ENCODE peak calls at places on chromosomes 3 and 15, in ten cellular contexts. One of them, this sample, is unnamed.

GRCh38 chr15:80999623-81000036 is 1.1 kb upstream of the TLNRD1 start:
- DNase-seq in HCT116: peak; percentile 63
- DNase-seq in suprapubic skin: no peak
- DNase-seq in transverse colon: peak; percentile 85
- DNase-seq in endothelial cell of umbilical vein: no peak
- DNase-seq in HepG2: no peak
- DNase-seq in sigmoid colon: no peak
- DNase-seq in stomach: peak; percentile 78
- DNase-seq in breast epithelium: no peak
- DNase-seq in prostate gland: peak; percentile 22
- DNase-seq in this sample: peak; percentile 64

GRCh38 chr3:43279082-43279481 is 7.3 kb upstream of the SNRK start:
- DNase-seq in HCT116: no peak
- DNase-seq in suprapubic skin: no peak
- DNase-seq in transverse colon: no peak
- DNase-seq in endothelial cell of umbilical vein: no peak
- DNase-seq in HepG2: no peak
- DNase-seq in sigmoid colon: no peak
- DNase-seq in stomach: no peak
- DNase-seq in breast epithelium: no peak
- DNase-seq in prostate gland: no peak
- DNase-seq in this sample: no peak

GRCh38 chr15:60655252-60655651 is 176.3 kb upstream of the ICE2 start:
- DNase-seq in HCT116: no peak
- DNase-seq in suprapubic skin: no peak
- DNase-seq in transverse colon: no peak
- DNase-seq in endothelial cell of umbilical vein: no peak
- DNase-seq in HepG2: no peak
- DNase-seq in sigmoid colon: no peak
- DNase-seq in stomach: no peak
- DNase-seq in breast epithelium: no peak
- DNase-seq in prostate gland: no peak
- DNase-seq in this sample: no peak

GRCh38 chr3:151816091-151816604 is 2.2 kb downstream of the AADAC start:
- DNase-seq in HCT116: no peak
- DNase-seq in suprapubic skin: no peak
- DNase-seq in transverse colon: peak; percentile 14
- DNase-seq in endothelial cell of umbilical vein: peak; percentile 12
- DNase-seq in HepG2: peak; percentile 79
- DNase-seq in sigmoid colon: no peak
- DNase-seq in stomach: peak; percentile 52
- DNase-seq in breast epithelium: no peak
- DNase-seq in prostate gland: no peak
- DNase-seq in this sample: no peak

GRCh38 chr3:196991581-196992460 is 23.2 kb upstream of the PIGZ start:
- DNase-seq in HCT116: no peak
- DNase-seq in suprapubic skin: peak; percentile 72
- DNase-seq in transverse colon: no peak
- DNase-seq in endothelial cell of umbilical vein: no peak
- DNase-seq in HepG2: no peak
- DNase-seq in sigmoid colon: peak; percentile 40
- DNase-seq in stomach: no peak
- DNase-seq in breast epithelium: no peak
- DNase-seq in prostate gland: no peak
- DNase-seq in this sample: peak; percentile 65

GRCh38 chr3:196782496-196782895 is 42.8 kb downstream of the PAK2 start:
- DNase-seq in HCT116: no peak
- DNase-seq in suprapubic skin: no peak
- DNase-seq in transverse colon: no peak
- DNase-seq in endothelial cell of umbilical vein: no peak
- DNase-seq in HepG2: no peak
- DNase-seq in sigmoid colon: no peak
- DNase-seq in stomach: no peak
- DNase-seq in breast epithelium: no peak
- DNase-seq in prostate gland: no peak
- DNase-seq in this sample: no peak

GRCh38 chr3:38497026-38497425 is 886 bp downstream of the EXOG start:
- DNase-seq in HCT116: no peak
- DNase-seq in suprapubic skin: no peak
- DNase-seq in transverse colon: no peak
- DNase-seq in endothelial cell of umbilical vein: no peak
- DNase-seq in HepG2: no peak
- DNase-seq in sigmoid colon: no peak
- DNase-seq in stomach: no peak
- DNase-seq in breast epithelium: no peak
- DNase-seq in prostate gland: no peak
- DNase-seq in this sample: no peak

GRCh38 chr3:33240261-33240660 is 21.7 kb upstream of the SUSD5 start:
- DNase-seq in HCT116: no peak
- DNase-seq in suprapubic skin: no peak
- DNase-seq in transverse colon: no peak
- DNase-seq in endothelial cell of umbilical vein: no peak
- DNase-seq in HepG2: no peak
- DNase-seq in sigmoid colon: no peak
- DNase-seq in stomach: no peak
- DNase-seq in breast epithelium: no peak
- DNase-seq in prostate gland: no peak
- DNase-seq in this sample: no peak

GRCh38 chr15:94387442-94387841 is 156.1 kb downstream of the MCTP2 start:
- DNase-seq in HCT116: no peak
- DNase-seq in suprapubic skin: no peak
- DNase-seq in transverse colon: no peak
- DNase-seq in endothelial cell of umbilical vein: no peak
- DNase-seq in HepG2: no peak
- DNase-seq in sigmoid colon: no peak
- DNase-seq in stomach: no peak
- DNase-seq in breast epithelium: no peak
- DNase-seq in prostate gland: no peak
- DNase-seq in this sample: no peak

GRCh38 chr15:89198934-89199333 is 22.4 kb downstream of the RLBP1 start:
- DNase-seq in HCT116: no peak
- DNase-seq in suprapubic skin: no peak
- DNase-seq in transverse colon: no peak
- DNase-seq in endothelial cell of umbilical vein: no peak
- DNase-seq in HepG2: no peak
- DNase-seq in sigmoid colon: no peak
- DNase-seq in stomach: no peak
- DNase-seq in breast epithelium: no peak
- DNase-seq in prostate gland: no peak
- DNase-seq in this sample: no peak

GRCh38 chr3:81048058-81048665 is 713.3 kb downstream of the GBE1 start:
- DNase-seq in HCT116: no peak
- DNase-seq in suprapubic skin: no peak
- DNase-seq in transverse colon: no peak
- DNase-seq in endothelial cell of umbilical vein: no peak
- DNase-seq in HepG2: no peak
- DNase-seq in sigmoid colon: no peak
- DNase-seq in stomach: no peak
- DNase-seq in breast epithelium: no peak
- DNase-seq in prostate gland: no peak
- DNase-seq in this sample: no peak

GRCh38 chr3:27758083-27758482 is 36.0 kb upstream of the EOMES start:
- DNase-seq in HCT116: peak; percentile 10
- DNase-seq in suprapubic skin: no peak
- DNase-seq in transverse colon: no peak
- DNase-seq in endothelial cell of umbilical vein: no peak
- DNase-seq in HepG2: no peak
- DNase-seq in sigmoid colon: no peak
- DNase-seq in stomach: no peak
- DNase-seq in breast epithelium: no peak
- DNase-seq in prostate gland: no peak
- DNase-seq in this sample: no peak

GRCh38 chr15:90883971-90884718 is at the start of gene FES:
- DNase-seq in HCT116: no peak
- DNase-seq in suprapubic skin: peak; percentile 87
- DNase-seq in transverse colon: peak; percentile 64
- DNase-seq in endothelial cell of umbilical vein: peak; percentile 76
- DNase-seq in HepG2: no peak
- DNase-seq in sigmoid colon: peak; percentile 86
- DNase-seq in stomach: peak; percentile 67
- DNase-seq in breast epithelium: no peak
- DNase-seq in prostate gland: no peak
- DNase-seq in this sample: peak; percentile 88

GRCh38 chr15:62636823-62637320 is 405.7 kb upstream of the TPM1 start:
- DNase-seq in HCT116: no peak
- DNase-seq in suprapubic skin: no peak
- DNase-seq in transverse colon: no peak
- DNase-seq in endothelial cell of umbilical vein: no peak
- DNase-seq in HepG2: no peak
- DNase-seq in sigmoid colon: no peak
- DNase-seq in stomach: no peak
- DNase-seq in breast epithelium: no peak
- DNase-seq in prostate gland: no peak
- DNase-seq in this sample: no peak

GRCh38 chr3:83453010-83453409 is 1505.8 kb upstream of the CADM2 start:
- DNase-seq in HCT116: no peak
- DNase-seq in suprapubic skin: no peak
- DNase-seq in transverse colon: no peak
- DNase-seq in endothelial cell of umbilical vein: no peak
- DNase-seq in HepG2: no peak
- DNase-seq in sigmoid colon: no peak
- DNase-seq in stomach: no peak
- DNase-seq in breast epithelium: no peak
- DNase-seq in prostate gland: no peak
- DNase-seq in this sample: no peak

GRCh38 chr3:177440456-177441105 is 243.3 kb upstream of the TBL1XR1 start:
- DNase-seq in HCT116: no peak
- DNase-seq in suprapubic skin: no peak
- DNase-seq in transverse colon: no peak
- DNase-seq in endothelial cell of umbilical vein: peak; percentile 13
- DNase-seq in HepG2: no peak
- DNase-seq in sigmoid colon: no peak
- DNase-seq in stomach: no peak
- DNase-seq in breast epithelium: no peak
- DNase-seq in prostate gland: no peak
- DNase-seq in this sample: no peak

GRCh38 chr3:9934235-9934621 is 594 bp downstream of the CRELD1 start:
- DNase-seq in HCT116: no peak
- DNase-seq in suprapubic skin: no peak
- DNase-seq in transverse colon: no peak
- DNase-seq in endothelial cell of umbilical vein: no peak
- DNase-seq in HepG2: no peak
- DNase-seq in sigmoid colon: no peak
- DNase-seq in stomach: no peak
- DNase-seq in breast epithelium: no peak
- DNase-seq in prostate gland: no peak
- DNase-seq in this sample: no peak

GRCh38 chr3:128011140-128011539 is 41.1 kb upstream of the SEC61A1 start:
- DNase-seq in HCT116: peak; percentile 61
- DNase-seq in suprapubic skin: no peak
- DNase-seq in transverse colon: peak; percentile 58
- DNase-seq in endothelial cell of umbilical vein: no peak
- DNase-seq in HepG2: peak; percentile 29
- DNase-seq in sigmoid colon: no peak
- DNase-seq in stomach: peak; percentile 72
- DNase-seq in breast epithelium: peak; percentile 30
- DNase-seq in prostate gland: peak; percentile 36
- DNase-seq in this sample: peak; percentile 83

GRCh38 chr3:143971367-143972154 is at the start of gene DIPK2A:
- DNase-seq in HCT116: peak; percentile 88
- DNase-seq in suprapubic skin: peak; percentile 96
- DNase-seq in transverse colon: peak; percentile 96
- DNase-seq in endothelial cell of umbilical vein: peak; percentile 97
- DNase-seq in HepG2: peak; percentile 63
- DNase-seq in sigmoid colon: peak; percentile 98
- DNase-seq in stomach: peak; percentile 95
- DNase-seq in breast epithelium: peak; percentile 93
- DNase-seq in prostate gland: peak; percentile 94
- DNase-seq in this sample: peak; percentile 95
- TF ChIP-seq POLR2A in HCT116: peak; percentile 82
- TF ChIP-seq POLR2A in suprapubic skin: peak; percentile 76
- TF ChIP-seq POLR2A in transverse colon: peak; percentile 96
- TF ChIP-seq POLR2A in endothelial cell of umbilical vein: peak; percentile 85
- TF ChIP-seq POLR2A in HepG2: peak; percentile 76
- TF ChIP-seq POLR2A in sigmoid colon: peak; percentile 81
- TF ChIP-seq POLR2A in stomach: peak; percentile 63
- TF ChIP-seq POLR2A in breast epithelium: peak; percentile 52
- TF ChIP-seq POLR2A in prostate gland: peak; percentile 94
- TF ChIP-seq POLR2A in this sample: peak; percentile 90

DNA sequence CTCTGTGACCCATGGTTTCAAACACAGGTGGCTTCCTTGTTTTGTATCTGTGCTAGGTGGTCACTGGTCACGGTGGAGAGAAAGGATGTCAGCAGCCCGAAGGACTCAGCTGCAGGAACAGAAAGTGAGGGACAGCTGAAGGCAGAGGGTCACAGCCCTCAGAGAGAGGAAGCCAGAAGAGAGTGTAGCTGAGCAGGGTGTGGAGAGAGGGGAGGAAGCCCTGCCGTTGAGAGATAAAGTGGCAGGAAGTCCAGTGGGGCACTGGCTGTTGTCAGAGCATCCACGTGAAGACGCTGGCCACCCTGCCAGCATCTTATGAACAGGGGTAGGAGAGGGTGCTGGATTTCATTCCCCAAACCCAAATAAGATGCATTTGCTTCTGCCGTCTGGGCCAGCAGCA is 36.9 kb downstream of the LIMD1 start:
- DNase-seq in HCT116: no peak
- DNase-seq in suprapubic skin: no peak
- DNase-seq in transverse colon: no peak
- DNase-seq in endothelial cell of umbilical vein: peak; percentile 81
- DNase-seq in HepG2: no peak
- DNase-seq in sigmoid colon: no peak
- DNase-seq in stomach: no peak
- DNase-seq in breast epithelium: no peak
- DNase-seq in prostate gland: no peak
- DNase-seq in this sample: no peak
- TF ChIP-seq POLR2AphosphoS5 in HCT116: no peak
- TF ChIP-seq POLR2AphosphoS5 in suprapubic skin: no peak
- TF ChIP-seq POLR2AphosphoS5 in transverse colon: no peak
- TF ChIP-seq POLR2AphosphoS5 in endothelial cell of umbilical vein: peak; percentile 63
- TF ChIP-seq POLR2AphosphoS5 in HepG2: no peak
- TF ChIP-seq POLR2AphosphoS5 in sigmoid colon: no peak
- TF ChIP-seq POLR2AphosphoS5 in stomach: no peak
- TF ChIP-seq POLR2AphosphoS5 in breast epithelium: no peak
- TF ChIP-seq POLR2AphosphoS5 in prostate gland: no peak
- TF ChIP-seq POLR2AphosphoS5 in this sample: peak; percentile 16

GRCh38 chr3:50297896-50298725 is 1.1 kb downstream of the HYAL3 start:
- DNase-seq in HCT116: no peak
- DNase-seq in suprapubic skin: no peak
- DNase-seq in transverse colon: no peak
- DNase-seq in endothelial cell of umbilical vein: no peak
- DNase-seq in HepG2: no peak
- DNase-seq in sigmoid colon: peak; percentile 71
- DNase-seq in stomach: no peak
- DNase-seq in breast epithelium: no peak
- DNase-seq in prostate gland: no peak
- DNase-seq in this sample: no peak
- TF ChIP-seq CTCF in HCT116: peak; percentile 45
- TF ChIP-seq CTCF in suprapubic skin: no peak
- TF ChIP-seq CTCF in transverse colon: no peak
- TF ChIP-seq CTCF in endothelial cell of umbilical vein: peak; percentile 10
- TF ChIP-seq CTCF in HepG2: no peak
- TF ChIP-seq CTCF in sigmoid colon: no peak
- TF ChIP-seq CTCF in stomach: no peak
- TF ChIP-seq CTCF in breast epithelium: no peak
- TF ChIP-seq CTCF in prostate gland: no peak
- TF ChIP-seq CTCF in this sample: no peak

DNA sequence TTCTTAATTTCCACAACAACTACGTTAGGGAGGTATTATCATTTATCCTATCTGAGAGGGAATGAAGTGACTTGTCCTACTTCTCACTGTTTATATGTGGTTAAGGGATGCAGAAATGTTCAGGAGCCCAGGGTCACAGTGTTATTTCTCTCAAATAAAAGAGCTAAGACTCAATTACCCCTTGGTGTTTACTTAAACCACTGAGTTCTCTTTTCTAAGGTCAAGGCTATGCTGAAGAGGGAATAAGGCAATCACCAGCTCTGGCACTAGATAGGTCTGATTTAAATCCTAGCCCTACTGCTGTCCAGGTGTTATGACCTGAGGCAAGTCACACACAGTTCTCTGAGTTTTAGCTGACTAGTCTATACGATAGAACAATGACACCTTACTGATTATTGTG is 35.7 kb upstream of the BCL6 start:
- DNase-seq in HCT116: no peak
- DNase-seq in suprapubic skin: no peak
- DNase-seq in transverse colon: no peak
- DNase-seq in endothelial cell of umbilical vein: no peak
- DNase-seq in HepG2: no peak
- DNase-seq in sigmoid colon: no peak
- DNase-seq in stomach: no peak
- DNase-seq in breast epithelium: no peak
- DNase-seq in prostate gland: no peak
- DNase-seq in this sample: no peak
- TF ChIP-seq POLR2A in HCT116: no peak
- TF ChIP-seq POLR2A in suprapubic skin: no peak
- TF ChIP-seq POLR2A in transverse colon: no peak
- TF ChIP-seq POLR2A in endothelial cell of umbilical vein: no peak
- TF ChIP-seq POLR2A in HepG2: no peak
- TF ChIP-seq POLR2A in sigmoid colon: no peak
- TF ChIP-seq POLR2A in stomach: no peak
- TF ChIP-seq POLR2A in breast epithelium: no peak
- TF ChIP-seq POLR2A in prostate gland: no peak
- TF ChIP-seq POLR2A in this sample: no peak

This sample was measured in upper lobe of left lung.